ENCODE peak calls at places on chromosome 12, in five cellular contexts. One of them, this sample, is unnamed.

GRCh38 chr12:23083267-23083666 is 458.3 kb downstream of the ETNK1 start:
- DNase-seq in IMR-90: peak
- DNase-seq in H9: no peak
- DNase-seq in neuronal stem cell: no peak
- DNase-seq in trophoblast cell: no peak
- DNase-seq in this sample: no peak

GRCh38 chr12:17192721-17193120 is 586.8 kb upstream of the LMO3 start:
- DNase-seq in IMR-90: no peak
- DNase-seq in H9: no peak
- DNase-seq in neuronal stem cell: peak
- DNase-seq in trophoblast cell: no peak
- DNase-seq in this sample: no peak

GRCh38 chr12:30754383-30754749 is 385 bp downstream of the CAPRIN2 start:
- DNase-seq in IMR-90: no peak
- DNase-seq in H9: no peak
- DNase-seq in neuronal stem cell: no peak
- DNase-seq in trophoblast cell: no peak
- DNase-seq in this sample: no peak

GRCh38 chr12:6936642-6937480 is 6.8 kb upstream of the RNU7-1 start:
- DNase-seq in IMR-90: no peak
- DNase-seq in H9: peak
- DNase-seq in neuronal stem cell: no peak
- DNase-seq in trophoblast cell: no peak
- DNase-seq in this sample: peak

GRCh38 chr12:22252057-22252456 is 82.5 kb downstream of the ST8SIA1 start:
- DNase-seq in IMR-90: no peak
- DNase-seq in H9: no peak
- DNase-seq in neuronal stem cell: no peak
- DNase-seq in trophoblast cell: no peak
- DNase-seq in this sample: no peak

GRCh38 chr12:175250-175649 is 38.7 kb downstream of the SLC6A12 start:
- DNase-seq in IMR-90: no peak
- DNase-seq in H9: no peak
- DNase-seq in neuronal stem cell: no peak
- DNase-seq in trophoblast cell: no peak
- DNase-seq in this sample: no peak

GRCh38 chr12:27015730-27016076 is 1.5 kb upstream of the TM7SF3 start:
- DNase-seq in IMR-90: peak
- DNase-seq in H9: no peak
- DNase-seq in neuronal stem cell: no peak
- DNase-seq in trophoblast cell: no peak
- DNase-seq in this sample: peak

GRCh38 chr12:6620137-6620884 is 13.1 kb upstream of the CHD4 start:
- DNase-seq in IMR-90: no peak
- DNase-seq in H9: peak
- DNase-seq in neuronal stem cell: no peak
- DNase-seq in trophoblast cell: no peak
- DNase-seq in this sample: peak

GRCh38 chr12:2559931-2560715 is 234.6 kb upstream of the FKBP4 start:
- DNase-seq in IMR-90: no peak
- DNase-seq in H9: no peak
- DNase-seq in neuronal stem cell: no peak
- DNase-seq in trophoblast cell: no peak
- DNase-seq in this sample: no peak

GRCh38 chr12:60872850-60873713 is 1277.3 kb downstream of the SLC16A7 start:
- DNase-seq in IMR-90: no peak
- DNase-seq in H9: peak
- DNase-seq in neuronal stem cell: no peak
- DNase-seq in trophoblast cell: no peak
- DNase-seq in this sample: no peak

GRCh38 chr12:53381739-53382630 is 2.0 kb downstream of the SP1 start:
- DNase-seq in IMR-90: peak
- DNase-seq in H9: peak
- DNase-seq in neuronal stem cell: no peak
- DNase-seq in trophoblast cell: peak
- DNase-seq in this sample: peak

GRCh38 chr12:118307069-118307954 is 65.4 kb downstream of the TAOK3 start:
- DNase-seq in IMR-90: peak
- DNase-seq in H9: no peak
- DNase-seq in neuronal stem cell: no peak
- DNase-seq in trophoblast cell: peak
- DNase-seq in this sample: no peak

GRCh38 chr12:52355181-52355580 is 12.1 kb downstream of the KRT85 start:
- DNase-seq in IMR-90: no peak
- DNase-seq in H9: no peak
- DNase-seq in neuronal stem cell: no peak
- DNase-seq in trophoblast cell: peak
- DNase-seq in this sample: no peak

GRCh38 chr12:130220361-130220760 is 58.1 kb downstream of the FZD10 start:
- DNase-seq in IMR-90: no peak
- DNase-seq in H9: no peak
- DNase-seq in neuronal stem cell: no peak
- DNase-seq in trophoblast cell: no peak
- DNase-seq in this sample: no peak

GRCh38 chr12:64175254-64175945 is 46.7 kb downstream of the KICS2 start:
- DNase-seq in IMR-90: no peak
- DNase-seq in H9: no peak
- DNase-seq in neuronal stem cell: no peak
- DNase-seq in trophoblast cell: no peak
- DNase-seq in this sample: peak

GRCh38 chr12:64173456-64173855 is 48.6 kb downstream of the KICS2 start:
- DNase-seq in IMR-90: no peak
- DNase-seq in H9: no peak
- DNase-seq in neuronal stem cell: no peak
- DNase-seq in trophoblast cell: peak
- DNase-seq in this sample: no peak

GRCh38 chr12:64169999-64170398 is 52.1 kb downstream of the KICS2 start:
- DNase-seq in IMR-90: no peak
- DNase-seq in H9: no peak
- DNase-seq in neuronal stem cell: no peak
- DNase-seq in trophoblast cell: no peak
- DNase-seq in this sample: no peak

GRCh38 chr12:64171715-64172114 is 50.4 kb downstream of the KICS2 start:
- DNase-seq in IMR-90: peak
- DNase-seq in H9: no peak
- DNase-seq in neuronal stem cell: no peak
- DNase-seq in trophoblast cell: no peak
- DNase-seq in this sample: peak

GRCh38 chr12:64172143-64172970 is 49.7 kb downstream of the KICS2 start:
- DNase-seq in IMR-90: no peak
- DNase-seq in H9: no peak
- DNase-seq in neuronal stem cell: no peak
- DNase-seq in trophoblast cell: no peak
- DNase-seq in this sample: peak
- H2BK120ac ChIP-seq in IMR-90: peak
- H2BK120ac ChIP-seq in H9: no peak
- H2BK120ac ChIP-seq in neuronal stem cell: no peak
- H2BK120ac ChIP-seq in trophoblast cell: no peak
- H2BK120ac ChIP-seq in this sample: no peak

GRCh38 chr12:79546461-79547043 is 144.2 kb downstream of the PAWR start:
- DNase-seq in IMR-90: no peak
- DNase-seq in H9: no peak
- DNase-seq in neuronal stem cell: no peak
- DNase-seq in trophoblast cell: peak
- DNase-seq in this sample: peak

GRCh38 chr12:79547044-79547734 is 143.6 kb downstream of the PAWR start:
- DNase-seq in IMR-90: peak
- DNase-seq in H9: peak
- DNase-seq in neuronal stem cell: peak
- DNase-seq in trophoblast cell: peak
- DNase-seq in this sample: peak

GRCh38 chr12:79547735-79548347 is 142.9 kb downstream of the PAWR start:
- DNase-seq in IMR-90: peak
- DNase-seq in H9: peak
- DNase-seq in neuronal stem cell: peak
- DNase-seq in trophoblast cell: peak
- DNase-seq in this sample: peak

GRCh38 chr12:79549531-79550271 is 141.1 kb downstream of the PAWR start:
- DNase-seq in IMR-90: peak
- DNase-seq in H9: no peak
- DNase-seq in neuronal stem cell: no peak
- DNase-seq in trophoblast cell: peak
- DNase-seq in this sample: peak

DNA sequence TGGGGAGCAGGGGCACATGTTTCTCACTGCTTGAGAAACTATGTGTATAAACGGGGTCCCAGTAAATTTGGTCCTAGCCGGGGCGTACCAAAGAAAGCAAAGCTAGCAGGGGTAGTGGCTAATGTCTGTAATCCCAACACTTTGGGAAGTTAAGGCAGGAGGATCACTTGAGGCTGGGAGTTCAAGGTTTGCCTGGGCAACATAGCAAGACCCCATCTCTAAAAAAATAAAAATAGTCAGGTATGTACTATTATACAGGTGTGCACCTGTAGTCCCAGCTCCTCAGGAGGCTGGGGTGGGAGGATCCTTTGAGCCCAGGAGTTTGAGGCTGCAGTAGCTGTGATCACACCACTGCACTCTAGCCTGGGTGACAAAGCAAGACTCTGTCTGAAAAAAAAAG is 142.2 kb downstream of the PAWR start:
- DNase-seq in IMR-90: no peak
- DNase-seq in H9: no peak
- DNase-seq in neuronal stem cell: no peak
- DNase-seq in trophoblast cell: no peak
- DNase-seq in this sample: peak
- H2BK120ac ChIP-seq in IMR-90: peak
- H2BK120ac ChIP-seq in H9: no peak
- H2BK120ac ChIP-seq in neuronal stem cell: no peak
- H2BK120ac ChIP-seq in trophoblast cell: peak
- H2BK120ac ChIP-seq in this sample: no peak

GRCh38 chr12:57868870-57869609 is 22.5 kb upstream of the CTDSP2 start:
- DNase-seq in IMR-90: no peak
- DNase-seq in H9: peak
- DNase-seq in neuronal stem cell: no peak
- DNase-seq in trophoblast cell: no peak
- DNase-seq in this sample: no peak

GRCh38 chr12:57868211-57868610 is 21.7 kb upstream of the CTDSP2 start:
- DNase-seq in IMR-90: peak
- DNase-seq in H9: no peak
- DNase-seq in neuronal stem cell: no peak
- DNase-seq in trophoblast cell: no peak
- DNase-seq in this sample: no peak

GRCh38 chr12:57864811-57865751 is 18.6 kb upstream of the CTDSP2 start:
- DNase-seq in IMR-90: peak
- DNase-seq in H9: no peak
- DNase-seq in neuronal stem cell: no peak
- DNase-seq in trophoblast cell: peak
- DNase-seq in this sample: peak

GRCh38 chr12:57864382-57864781 is 17.9 kb upstream of the CTDSP2 start:
- DNase-seq in IMR-90: no peak
- DNase-seq in H9: peak
- DNase-seq in neuronal stem cell: no peak
- DNase-seq in trophoblast cell: no peak
- DNase-seq in this sample: peak

GRCh38 chr12:57866308-57867019 is 19.9 kb upstream of the CTDSP2 start:
- DNase-seq in IMR-90: no peak
- DNase-seq in H9: no peak
- DNase-seq in neuronal stem cell: no peak
- DNase-seq in trophoblast cell: no peak
- DNase-seq in this sample: no peak
- H2BK120ac ChIP-seq in IMR-90: peak
- H2BK120ac ChIP-seq in H9: no peak
- H2BK120ac ChIP-seq in neuronal stem cell: no peak
- H2BK120ac ChIP-seq in trophoblast cell: no peak
- H2BK120ac ChIP-seq in this sample: no peak

DNA sequence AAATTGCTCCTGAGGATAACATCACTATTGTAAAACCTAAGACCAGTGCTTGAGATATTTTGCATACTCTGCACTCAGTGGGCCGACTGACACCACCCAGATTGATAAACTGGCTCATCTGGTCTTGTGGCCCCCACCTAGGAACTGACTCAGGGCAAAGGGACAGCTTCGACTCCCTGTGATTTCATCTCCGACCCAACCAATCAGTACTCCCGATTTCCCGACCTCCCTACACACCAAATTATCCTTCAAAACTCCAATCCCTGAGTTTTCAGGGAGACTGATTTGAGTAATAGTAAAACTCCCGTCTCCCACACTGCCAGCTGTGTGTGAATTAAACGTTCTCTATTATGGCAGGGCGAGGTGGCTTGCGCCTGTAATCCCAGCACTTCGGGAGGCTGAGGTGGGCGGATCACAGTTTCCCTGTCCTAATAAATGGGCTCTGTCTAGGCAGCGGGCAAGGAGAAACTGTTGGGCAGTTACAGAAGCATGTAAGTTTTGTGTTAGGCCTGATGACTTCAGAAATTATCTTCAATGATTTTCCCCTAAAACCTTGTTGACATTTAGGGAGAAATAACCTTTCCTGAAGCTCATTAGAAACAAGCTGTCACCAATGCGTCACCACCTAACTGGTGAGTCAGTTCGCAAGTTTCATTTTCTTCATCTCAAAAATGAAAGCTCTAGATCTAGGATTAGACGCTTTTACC is 5.3 kb upstream of the UBC start:
- DNase-seq in IMR-90: peak
- DNase-seq in H9: peak
- DNase-seq in neuronal stem cell: no peak
- DNase-seq in trophoblast cell: peak
- DNase-seq in this sample: peak
- H2BK120ac ChIP-seq in IMR-90: peak
- H2BK120ac ChIP-seq in H9: no peak
- H2BK120ac ChIP-seq in neuronal stem cell: no peak
- H2BK120ac ChIP-seq in trophoblast cell: peak
- H2BK120ac ChIP-seq in this sample: peak

This sample was measured in mesendoderm.